ENCODE peak calls at places on chromosomes 11 and 22, in ten cellular contexts. F is bronchial epithelial cell, J is AG10803, B is esophagus muscularis mucosa, K is A549, Q is K562, S is HCT116, I is heart right ventricle, Y is GM13976, R is mesothelial cell of epicardium. M is an unnamed sample.

GRCh38 chr11:100576044-100577021 is 110.8 kb upstream of the ARHGAP42 start:
- DNase-seq in F (peak; percentile 56), J (peak; percentile 63), B (no peak), K (peak; percentile 21), Q (peak; percentile 38), S (peak; percentile 43), I (no peak), Y (peak; percentile 35), R (no peak), M (no peak)

GRCh38 chr22:46893281-46894020 is 131.0 kb downstream of the TBC1D22A start:
- DNase-seq in F (no peak), J (peak; percentile 9), B (no peak), K (no peak), Q (no peak), S (no peak), I (no peak), Y (no peak), R (no peak), M (no peak)

GRCh38 chr11:37817727-37818270 is 1219.8 kb upstream of the RAG2 start:
- DNase-seq in F (peak; percentile 45), J (no peak), B (no peak), K (no peak), Q (no peak), S (no peak), I (no peak), Y (no peak), R (no peak), M (no peak)

GRCh38 chr11:47204633-47204989 is 10.2 kb upstream of the DDB2 start:
- DNase-seq in F (peak; percentile 87), J (peak; percentile 72), B (no peak), K (peak; percentile 46), Q (no peak), S (no peak), I (no peak), Y (no peak), R (no peak), M (no peak)

GRCh38 chr11:92129811-92130210 is 94.8 kb upstream of the FAT3 start:
- DNase-seq in F (no peak), J (peak; percentile 29), B (no peak), K (no peak), Q (no peak), S (no peak), I (no peak), Y (no peak), R (no peak), M (no peak)

GRCh38 chr11:19524171-19524671 is 188.4 kb upstream of the NAV2 start:
- DNase-seq in F (no peak), J (no peak), B (no peak), K (no peak), Q (no peak), S (no peak), I (no peak), Y (no peak), R (peak; percentile 44), M (no peak)

GRCh38 chr11:61768376-61769076 is 16.1 kb downstream of the MYRF start:
- DNase-seq in F (no peak), J (no peak), B (no peak), K (no peak), Q (no peak), S (no peak), I (no peak), Y (no peak), R (no peak), M (no peak)

GRCh38 chr22:24208012-24208749 is 26.9 kb downstream of the SUSD2 start:
- DNase-seq in F (peak; percentile 99), J (peak; percentile 97), B (no peak), K (peak; percentile 85), Q (no peak), S (peak; percentile 95), I (no peak), Y (no peak), R (no peak), M (no peak)

GRCh38 chr11:8296203-8296602 is 32.5 kb upstream of the LMO1 start:
- DNase-seq in F (no peak), J (no peak), B (no peak), K (no peak), Q (no peak), S (no peak), I (no peak), Y (no peak), R (no peak), M (no peak)

GRCh38 chr11:129828301-129828836 is 12.7 kb downstream of the TMEM45B start:
- DNase-seq in F (peak; percentile 95), J (no peak), B (no peak), K (no peak), Q (no peak), S (peak; percentile 19), I (no peak), Y (no peak), R (no peak), M (no peak)

GRCh38 chr22:39988386-39989114 is 6.2 kb upstream of the FAM83F start:
- DNase-seq in F (no peak), J (no peak), B (no peak), K (no peak), Q (peak; percentile 62), S (no peak), I (no peak), Y (no peak), R (no peak), M (no peak)
- TF ChIP-seq CTCF in F (no peak), J (no peak), B (no peak), K (no peak), Q (no peak), S (no peak), I (no peak), Y (no peak), R (no peak), M (no peak)

GRCh38 chr22:27317156-27317555 is 484.4 kb downstream of the MN1 start:
- DNase-seq in F (no peak), J (no peak), B (no peak), K (no peak), Q (no peak), S (no peak), I (no peak), Y (no peak), R (no peak), M (no peak)
- TF ChIP-seq CTCF in F (no peak), J (peak; percentile 21), B (no peak), K (no peak), Q (peak; percentile 17), S (peak; percentile 33), I (no peak), Y (no peak), R (no peak), M (no peak)

DNA sequence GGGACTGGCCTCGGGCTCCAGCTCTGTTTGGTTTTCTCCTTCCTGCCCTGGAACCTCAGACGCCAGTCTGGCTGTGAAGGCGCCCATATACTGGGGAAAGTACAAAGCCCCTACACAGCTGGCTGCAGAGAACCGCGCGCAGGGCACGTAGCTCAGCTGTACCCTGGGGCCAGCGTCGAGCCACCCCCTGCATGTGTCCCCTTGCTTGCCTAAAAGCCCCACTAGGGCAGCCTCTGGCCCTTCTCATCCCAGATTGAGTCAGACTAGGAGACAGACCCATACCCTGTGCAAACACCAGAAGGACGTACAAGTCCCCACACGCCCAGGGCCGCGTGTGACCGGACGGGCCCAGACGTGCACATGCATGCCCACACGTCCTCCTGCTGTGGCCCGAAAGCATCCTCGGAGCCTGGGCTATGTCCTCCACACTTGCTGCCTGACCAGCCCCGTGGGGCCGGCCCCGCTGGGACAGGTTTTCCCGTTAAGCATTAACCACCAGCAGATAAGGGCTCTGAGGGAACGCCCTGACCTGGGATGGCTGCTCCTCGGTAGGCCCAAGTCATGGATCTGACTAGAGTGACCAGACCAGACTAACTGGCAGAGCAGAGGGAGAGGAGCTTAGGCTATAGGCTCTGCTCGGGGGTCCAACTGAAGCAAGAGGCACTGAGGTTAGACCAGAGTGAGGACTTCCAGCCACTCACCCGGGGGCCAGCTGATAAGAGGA is 4.1 kb upstream of the SYT8 start:
- DNase-seq in F (peak; percentile 96), J (no peak), B (no peak), K (no peak), Q (no peak), S (no peak), I (no peak), Y (no peak), R (peak; percentile 64), M (no peak)
- TF ChIP-seq CTCF in F (no peak), J (no peak), B (no peak), K (no peak), Q (no peak), S (no peak), I (no peak), Y (no peak), R (no peak), M (no peak)

DNA sequence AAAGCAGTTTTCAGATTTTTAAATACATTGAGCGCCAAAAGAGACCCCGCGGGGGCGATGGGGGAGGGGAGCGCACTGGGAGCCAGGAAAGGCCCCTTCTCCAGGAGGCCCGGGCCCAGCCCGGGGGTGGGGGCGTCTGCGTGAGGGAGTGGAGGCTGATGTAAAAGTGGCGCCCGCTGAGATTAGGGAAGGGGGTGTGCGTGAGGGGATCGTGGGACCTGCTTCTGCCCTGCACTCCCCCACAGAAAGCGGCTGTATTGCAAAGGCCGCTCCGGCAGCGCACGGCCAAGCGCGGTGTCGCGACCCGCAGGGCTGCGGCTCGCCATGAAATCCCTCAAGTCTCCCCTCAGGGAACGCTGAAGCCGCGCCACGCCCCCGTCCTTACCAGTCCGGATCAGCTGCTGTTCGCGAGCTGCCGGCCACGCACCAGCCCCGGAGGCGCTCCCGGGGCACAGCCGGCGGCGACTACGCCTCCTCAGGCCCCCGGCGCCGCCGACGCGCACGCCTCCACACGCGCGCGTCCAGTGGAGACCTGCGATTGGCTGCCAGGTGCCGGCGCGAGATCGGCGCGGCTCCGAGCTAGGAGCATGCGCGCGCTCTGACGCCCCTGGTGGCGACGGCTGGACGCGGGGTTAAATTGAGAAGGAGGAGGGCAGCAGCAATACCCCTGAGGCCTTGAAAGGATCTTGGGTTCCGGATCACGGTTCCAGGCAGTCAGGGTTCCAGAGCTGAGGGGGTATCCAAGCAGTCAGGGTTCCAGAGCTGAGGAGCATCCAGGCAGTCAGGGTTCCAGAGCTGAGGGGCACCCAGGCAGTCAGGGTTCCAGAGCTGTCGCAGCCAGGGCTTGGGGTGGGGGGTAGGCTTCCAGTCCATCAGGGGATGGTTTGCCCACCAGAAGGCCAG is at the start of gene ZNF280B:
- DNase-seq in F (peak; percentile 32), J (peak; percentile 71), B (no peak), K (peak; percentile 44), Q (peak; percentile 100), S (peak; percentile 81), I (peak; percentile 58), Y (peak; percentile 91), R (peak; percentile 75), M (peak; percentile 79)
- TF ChIP-seq CTCF in F (peak; percentile 77), J (peak; percentile 51), B (peak; percentile 45), K (peak; percentile 48), Q (no peak), S (peak; percentile 74), I (peak; percentile 55), Y (peak; percentile 89), R (peak; percentile 67), M (peak; percentile 65)

GRCh38 chr11:88552377-88553029 is 215.0 kb upstream of the CTSC start:
- DNase-seq in F (peak; percentile 44), J (peak; percentile 56), B (no peak), K (peak; percentile 41), Q (peak; percentile 65), S (peak; percentile 48), I (peak; percentile 14), Y (peak; percentile 32), R (peak; percentile 53), M (peak; percentile 40)
- TF ChIP-seq CTCF in F (peak; percentile 63), J (peak; percentile 79), B (peak; percentile 44), K (peak; percentile 65), Q (peak; percentile 71), S (peak; percentile 88), I (peak; percentile 32), Y (peak; percentile 76), R (peak; percentile 71), M (peak; percentile 54)

GRCh38 chr11:116282481-116282880 is 490.3 kb downstream of the BUD13 start:
- DNase-seq in F (no peak), J (no peak), B (no peak), K (no peak), Q (no peak), S (no peak), I (no peak), Y (no peak), R (no peak), M (no peak)
- TF ChIP-seq CTCF in F (no peak), J (no peak), B (no peak), K (no peak), Q (no peak), S (no peak), I (no peak), Y (no peak), R (no peak), M (no peak)